ENCODE peak calls at places on chromosomes 12 and 14, in four cellular contexts. E, T, O and P are unnamed samples.

GRCh38 chr12:123005081-123005626 is 24.7 kb downstream of the ARL6IP4 start:
- DNase-seq in E (no peak), T (no peak), O (no peak), P (no peak)

GRCh38 chr14:103801459-103801858 is 45.9 kb downstream of the PPP1R13B start:
- DNase-seq in E (peak), T (no peak), O (no peak), P (no peak)

GRCh38 chr12:123237646-123238329 is 4.6 kb downstream of the MTRFR start:
- DNase-seq in E (peak), T (peak), O (peak), P (peak)

GRCh38 chr12:18296201-18296908 is 35.0 kb downstream of the PIK3C2G start:
- DNase-seq in E (no peak), T (no peak), O (no peak), P (no peak)

GRCh38 chr12:68406134-68406576 is 74.0 kb upstream of the MDM1 start:
- DNase-seq in E (peak), T (peak), O (peak), P (no peak)

GRCh38 chr14:100440207-100440631 is 117.1 kb downstream of the SLC25A47 start:
- DNase-seq in E (peak), T (peak), O (peak), P (no peak)

GRCh38 chr12:56522486-56523193 is 1.0 kb downstream of the RBMS2 start:
- DNase-seq in E (peak), T (no peak), O (peak), P (no peak)

GRCh38 chr14:97777622-97778021 is 980.4 kb downstream of the VRK1 start:
- DNase-seq in E (no peak), T (no peak), O (no peak), P (no peak)

GRCh38 chr14:64510825-64511679 is 6.5 kb downstream of the ZBTB1 start:
- DNase-seq in E (peak), T (peak), O (peak), P (no peak)

GRCh38 chr12:1171657-1172056 is 180.6 kb downstream of the ERC1 start:
- DNase-seq in E (no peak), T (no peak), O (no peak), P (no peak)

GRCh38 chr14:59195898-59196297 is 7.4 kb downstream of the DAAM1 start:
- DNase-seq in E (no peak), T (no peak), O (no peak), P (no peak)

GRCh38 chr14:68781161-68782021 is 11.5 kb downstream of the ZFP36L1 start:
- DNase-seq in E (no peak), T (no peak), O (no peak), P (no peak)

GRCh38 chr12:5428332-5429221 is 3.3 kb upstream of the NTF3 start:
- DNase-seq in E (peak), T (peak), O (peak), P (no peak)

GRCh38 chr12:57816001-57816854 is 2.3 kb downstream of the AVIL start:
- DNase-seq in E (no peak), T (no peak), O (no peak), P (no peak)

GRCh38 chr12:47707355-47707754 is 1.5 kb upstream of the RPAP3 start:
- DNase-seq in E (no peak), T (no peak), O (no peak), P (no peak)

GRCh38 chr14:34632451-34632850 is 2.5 kb upstream of the SNX6 start:
- DNase-seq in E (no peak), T (no peak), O (no peak), P (no peak)

GRCh38 chr12:95117178-95117599 is 43.8 kb upstream of the NR2C1 start:
- DNase-seq in E (peak), T (peak), O (peak), P (peak)

GRCh38 chr12:77339610-77340009 is 274.2 kb upstream of the E2F7 start:
- DNase-seq in E (peak), T (no peak), O (no peak), P (no peak)

GRCh38 chr12:25447046-25447445 is 106.0 kb downstream of the LMNTD1 start:
- DNase-seq in E (no peak), T (no peak), O (no peak), P (no peak)

GRCh38 chr12:94686834-94687628 is 36.7 kb upstream of the TMCC3 start:
- DNase-seq in E (no peak), T (no peak), O (no peak), P (no peak)

GRCh38 chr14:96783306-96784224 is 13.6 kb upstream of the VRK1 start:
- DNase-seq in E (no peak), T (no peak), O (no peak), P (no peak)

GRCh38 chr14:103808403-103809001 is 38.9 kb downstream of the PPP1R13B start:
- DNase-seq in E (peak), T (peak), O (peak), P (no peak)

GRCh38 chr12:57545809-57546437 is 1.1 kb downstream of the DCTN2 start:
- DNase-seq in E (peak), T (no peak), O (peak), P (no peak)

GRCh38 chr12:55831407-55831880 is 2.1 kb upstream of the DNAJC14 start:
- DNase-seq in E (no peak), T (no peak), O (no peak), P (no peak)

GRCh38 chr12:75553398-75553797 is 42.0 kb upstream of the KRR1 start:
- DNase-seq in E (no peak), T (no peak), O (no peak), P (no peak)

GRCh38 chr12:103571286-103571685 is 15.8 kb upstream of the STAB2 start:
- DNase-seq in E (no peak), T (peak), O (no peak), P (no peak)

GRCh38 chr14:76962303-76962660 is 66.2 kb downstream of the IRF2BPL start:
- DNase-seq in E (no peak), T (no peak), O (no peak), P (no peak)

GRCh38 chr14:100778951-100779690 is 46.8 kb upstream of the MEG3 start:
- DNase-seq in E (no peak), T (no peak), O (no peak), P (no peak)

GRCh38 chr14:58540693-58541092 is 97.1 kb upstream of the DACT1 start:
- DNase-seq in E (peak), T (no peak), O (no peak), P (no peak)

GRCh38 chr14:90398315-90398811 is 1.5 kb downstream of the CALM1 start:
- DNase-seq in E (no peak), T (peak), O (no peak), P (no peak)

GRCh38 chr14:101595887-101596721 is 34.8 kb downstream of the DIO3 start:
- DNase-seq in E (no peak), T (no peak), O (no peak), P (no peak)

GRCh38 chr14:71651228-71651627 is 281.0 kb upstream of the RGS6 start:
- DNase-seq in E (peak), T (no peak), O (no peak), P (no peak)
- TF ChIP-seq CHD1 in E (no peak), T (no peak), O (no peak), P (no peak)

GRCh38 chr12:13386269-13387039 is 189.9 kb downstream of the EMP1 start:
- DNase-seq in E (no peak), T (peak), O (no peak), P (no peak)

GRCh38 chr12:13390921-13391320 is 194.4 kb downstream of the EMP1 start:
- DNase-seq in E (no peak), T (peak), O (no peak), P (no peak)

GRCh38 chr12:13387074-13387473 is 190.5 kb downstream of the EMP1 start:
- DNase-seq in E (no peak), T (peak), O (no peak), P (no peak)

DNA sequence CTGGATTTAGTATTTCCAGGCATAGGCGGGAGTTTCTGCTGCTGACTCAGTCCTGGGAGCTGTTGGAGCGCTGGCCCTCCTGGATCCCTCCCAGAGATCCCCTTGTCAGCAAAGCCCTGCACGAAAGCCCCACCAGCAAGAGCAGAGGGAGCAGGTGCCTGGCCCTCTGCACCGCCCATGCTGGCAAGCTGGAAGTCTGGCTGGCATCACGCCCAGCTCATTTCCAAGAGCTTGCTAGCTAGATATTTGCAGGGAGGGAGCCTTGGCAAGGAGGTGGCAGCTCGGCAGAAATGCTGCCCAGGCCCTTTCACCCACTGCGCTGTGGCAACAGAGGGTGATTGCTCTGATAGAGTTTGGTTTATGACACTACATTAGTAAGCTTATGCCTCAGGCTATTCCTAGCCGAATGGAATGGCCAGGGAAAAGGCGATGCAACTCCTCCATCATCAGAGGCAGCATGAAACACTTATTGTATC is 193.9 kb downstream of the EMP1 start:
- DNase-seq in E (peak), T (peak), O (no peak), P (no peak)
- TF ChIP-seq CHD1 in E (no peak), T (no peak), O (no peak), P (no peak)

GRCh38 chr14:75184447-75184846 is 8.0 kb upstream of the TMED10 start:
- DNase-seq in E (peak), T (no peak), O (no peak), P (peak)
- TF ChIP-seq CHD1 in E (no peak), T (no peak), O (no peak), P (no peak)

GRCh38 chr14:21721504-21721903 is 47.9 kb upstream of the OR4E1 start:
- DNase-seq in E (no peak), T (no peak), O (no peak), P (no peak)
- TF ChIP-seq CHD1 in E (no peak), T (no peak), O (no peak), P (no peak)

GRCh38 chr14:22221508-22221907 is 367.5 kb downstream of the DAD1 start:
- DNase-seq in E (peak), T (no peak), O (peak), P (no peak)
- TF ChIP-seq CHD1 in E (no peak), T (no peak), O (no peak), P (no peak)

DNA sequence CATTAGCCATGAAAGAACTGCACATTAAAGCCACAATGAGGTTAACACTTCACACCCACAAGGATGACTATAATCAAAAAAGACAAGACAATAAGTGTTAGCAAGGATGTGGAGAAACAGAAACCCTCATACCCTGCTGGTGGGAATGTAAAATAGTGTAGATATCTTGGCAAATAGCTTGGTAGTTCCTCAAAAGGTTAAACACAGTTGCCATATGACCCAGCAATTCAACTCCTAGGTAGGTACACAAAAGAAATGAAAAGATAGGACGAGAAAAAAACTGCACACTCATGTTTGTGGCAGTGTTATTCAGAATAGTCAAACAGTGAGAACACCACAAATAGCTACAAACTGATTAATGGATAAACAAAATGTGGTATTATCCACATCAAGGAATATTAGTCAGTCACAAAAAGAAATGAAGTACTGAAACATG is 93.5 kb downstream of the ATXN2 start:
- DNase-seq in E (no peak), T (no peak), O (no peak), P (peak)
- TF ChIP-seq CHD1 in E (no peak), T (no peak), O (no peak), P (no peak)

GRCh38 chr12:69897744-69898143 is 72.7 kb downstream of the MYRFL start:
- DNase-seq in E (peak), T (no peak), O (no peak), P (no peak)
- TF ChIP-seq CHD1 in E (no peak), T (no peak), O (no peak), P (no peak)

GRCh38 chr12:109760930-109761630 is 47.5 kb downstream of the FAM222A start:
- DNase-seq in E (no peak), T (peak), O (no peak), P (no peak)
- TF ChIP-seq CHD1 in E (no peak), T (no peak), O (no peak), P (no peak)